ENCODE peak calls at places on chromosomes 1 and 21, in four cellular contexts. M is H1, P is K562, G is stomach. A is an unnamed sample.

GRCh38 chr1:219666242-219666641 is 53.3 kb upstream of the ZC3H11B start:
- DNase-seq in M (no peak), P (no peak), G (no peak), A (no peak)

GRCh38 chr1:181508486-181509165 is 25.3 kb downstream of the CACNA1E start:
- DNase-seq in M (no peak), P (no peak), G (no peak), A (no peak)

GRCh38 chr1:241356519-241357365 is at the start of gene RGS7:
- DNase-seq in M (no peak), P (no peak), G (peak; percentile 56), A (no peak)

GRCh38 chr1:22591576-22591975 is 28.3 kb downstream of the EPHA8 start:
- DNase-seq in M (no peak), P (no peak), G (no peak), A (no peak)

GRCh38 chr1:97902067-97902466 is 18.8 kb downstream of the DPYD start:
- DNase-seq in M (no peak), P (no peak), G (no peak), A (no peak)

GRCh38 chr1:58792851-58793250 is 9.0 kb upstream of the JUN start:
- DNase-seq in M (no peak), P (no peak), G (no peak), A (no peak)

GRCh38 chr21:36640260-36641244 is 58.4 kb upstream of the SIM2 start:
- DNase-seq in M (no peak), P (no peak), G (no peak), A (no peak)

GRCh38 chr1:115302390-115302961 is 35.6 kb downstream of the NGF start:
- DNase-seq in M (no peak), P (no peak), G (no peak), A (no peak)

GRCh38 chr1:75341537-75341936 is 207.3 kb downstream of the LHX8 start:
- DNase-seq in M (no peak), P (no peak), G (no peak), A (no peak)

GRCh38 chr1:32151319-32151787 is 28.1 kb upstream of the TXLNA start:
- DNase-seq in M (no peak), P (no peak), G (no peak), A (no peak)

GRCh38 chr1:47701741-47702515 is 264.1 kb downstream of the FOXD2 start:
- DNase-seq in M (no peak), P (no peak), G (no peak), A (no peak)

GRCh38 chr1:47703981-47704596 is 266.2 kb downstream of the FOXD2 start:
- DNase-seq in M (no peak), P (no peak), G (no peak), A (no peak)

GRCh38 chr1:47701283-47701682 is 263.4 kb downstream of the FOXD2 start:
- DNase-seq in M (no peak), P (no peak), G (no peak), A (no peak)

GRCh38 chr1:47705517-47706130 is 267.8 kb downstream of the FOXD2 start:
- DNase-seq in M (no peak), P (no peak), G (no peak), A (no peak)

GRCh38 chr1:47703161-47703825 is 265.4 kb downstream of the FOXD2 start:
- DNase-seq in M (no peak), P (no peak), G (no peak), A (no peak)
- TF ChIP-seq POLR2AphosphoS5 in M (no peak), P (no peak), G (no peak), A (no peak)

GRCh38 chr1:13826591-13826990 is 126.6 kb downstream of the PRDM2 start:
- DNase-seq in M (no peak), P (no peak), G (no peak), A (no peak)
- H3K27me3 ChIP-seq in M (peaks cover 2% of the 10 kb centered on the region), P (peaks cover 47% of the 10 kb centered on the region), G (no peaks in the 10 kb centered on the region), A (no peaks in the 10 kb centered on the region)

GRCh38 chr1:10529772-10530171 is 55.0 kb downstream of the PEX14 start:
- DNase-seq in M (no peak), P (no peak), G (no peak), A (no peak)

GRCh38 chr1:10530281-10530740 is 55.6 kb downstream of the PEX14 start:
- DNase-seq in M (peak; percentile 62), P (peak; percentile 41), G (peak; percentile 61), A (no peak)

GRCh38 chr1:10530756-10531155 is 56.0 kb downstream of the PEX14 start:
- DNase-seq in M (no peak), P (no peak), G (no peak), A (no peak)

GRCh38 chr1:10528066-10529014 is 53.6 kb downstream of the PEX14 start:
- DNase-seq in M (no peak), P (no peak), G (peak; percentile 64), A (no peak)

GRCh38 chr1:10529096-10529495 is 54.3 kb downstream of the PEX14 start:
- DNase-seq in M (no peak), P (no peak), G (no peak), A (no peak)
- H3K27ac ChIP-seq in M (no peak overlapping the region), P (no peak overlapping the region), G (peak overlapping the region; percentile 31), A (peak overlapping the region; percentile 71)

DNA sequence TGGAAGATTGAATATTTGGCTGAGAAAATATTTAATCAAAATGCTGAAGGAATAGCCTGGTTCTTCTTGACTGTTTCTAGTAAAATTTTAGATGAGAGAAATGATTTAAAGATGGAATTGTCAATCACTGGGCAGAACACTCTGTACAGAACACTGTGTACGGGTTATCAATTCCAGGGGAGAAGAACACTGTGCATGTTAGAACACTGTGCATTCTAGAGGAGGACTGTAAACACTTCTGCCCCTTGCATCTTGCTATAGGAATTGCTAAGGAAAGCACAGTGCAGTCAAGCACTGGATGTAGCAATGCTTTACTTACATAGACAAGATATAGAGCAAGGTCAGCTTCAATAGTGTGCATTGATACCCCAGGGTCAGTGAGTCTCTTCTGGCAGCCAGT is 98.7 kb downstream of the RWDD3 start:
- DNase-seq in M (no peak), P (no peak), G (no peak), A (no peak)
- TF ChIP-seq POLR2AphosphoS5 in M (no peak), P (no peak), G (no peak), A (no peak)

DNA sequence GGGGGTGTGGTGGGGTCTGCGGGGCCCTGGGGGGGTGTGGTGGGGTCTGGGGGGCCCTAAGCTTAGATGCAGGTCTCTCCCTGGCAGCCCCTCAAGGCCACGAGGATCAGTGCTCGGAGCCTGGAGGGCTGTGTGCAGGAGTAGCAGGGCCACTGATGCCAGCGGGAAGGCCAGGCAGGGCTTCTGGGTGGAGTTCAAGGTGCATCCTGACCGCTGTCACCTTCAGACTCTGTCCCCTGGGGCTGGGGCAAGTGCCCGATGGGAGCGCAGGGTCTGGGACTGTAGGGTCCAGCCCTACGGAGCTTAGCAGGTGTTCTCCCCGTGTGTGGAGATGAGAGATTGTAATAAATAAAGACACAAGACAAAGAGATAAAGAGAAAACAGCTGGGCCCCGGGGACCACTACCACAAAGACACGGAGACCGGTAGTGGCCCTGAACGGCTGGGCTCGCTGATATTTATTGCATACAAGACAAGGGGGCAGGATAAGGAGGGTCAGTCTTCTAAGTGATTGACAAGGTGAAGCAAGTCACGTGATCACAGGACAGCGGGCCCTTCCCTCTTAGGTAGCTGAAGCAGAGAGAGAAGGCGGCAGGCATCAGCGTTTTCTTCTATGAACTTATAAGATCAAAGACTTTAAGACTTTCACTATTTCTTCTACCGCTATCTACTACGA is 8.7 kb downstream of the RNF223 start:
- DNase-seq in M (no peak), P (no peak), G (no peak), A (no peak)
- H3K27me3 ChIP-seq in M (peaks cover 20% of the 10 kb centered on the region), P (no peaks in the 10 kb centered on the region), G (peaks cover 66% of the 10 kb centered on the region), A (peaks cover 44% of the 10 kb centered on the region)

GRCh38 chr1:226589008-226589733 is 40.6 kb downstream of the STUM start:
- DNase-seq in M (no peak), P (no peak), G (no peak), A (no peak)
- H3K27ac ChIP-seq in M (no peak overlapping the region), P (no peak overlapping the region), G (peak overlapping the region; percentile 20), A (peak overlapping the region; percentile 40)

GRCh38 chr1:109655624-109656519 is at the start of gene GSTM4:
- DNase-seq in M (peak; percentile 44), P (peak; percentile 89), G (peak; percentile 88), A (peak; percentile 97)
- TF ChIP-seq POLR2AphosphoS5 in M (no peak), P (peak; percentile 58), G (peak; percentile 42), A (peak; percentile 80)

DNA sequence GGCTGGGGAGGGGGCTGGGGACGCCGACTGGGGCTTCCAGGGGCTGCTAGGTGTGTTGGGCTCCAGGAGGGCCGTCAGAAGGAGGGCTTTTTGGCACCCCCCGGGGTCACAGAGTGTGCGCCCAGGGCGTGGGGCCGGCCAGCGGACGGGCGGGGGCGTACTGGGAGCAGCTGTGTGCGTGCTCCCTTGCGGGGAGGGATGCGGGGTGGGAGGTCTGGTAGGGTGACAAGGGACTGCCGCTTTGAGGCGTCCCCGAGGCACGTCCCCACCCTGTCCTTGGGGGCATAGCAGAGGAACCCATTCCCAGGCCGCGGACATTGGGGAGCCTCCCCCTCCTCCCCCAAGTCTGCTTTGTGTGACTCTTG is 1.1 kb downstream of the FOXO6 start:
- DNase-seq in M (no peak), P (no peak), G (no peak), A (no peak)
- H3K27me3 ChIP-seq in M (peaks cover 38% of the 10 kb centered on the region), P (peaks cover 48% of the 10 kb centered on the region), G (peaks cover 31% of the 10 kb centered on the region), A (peaks cover 21% of the 10 kb centered on the region)

DNA sequence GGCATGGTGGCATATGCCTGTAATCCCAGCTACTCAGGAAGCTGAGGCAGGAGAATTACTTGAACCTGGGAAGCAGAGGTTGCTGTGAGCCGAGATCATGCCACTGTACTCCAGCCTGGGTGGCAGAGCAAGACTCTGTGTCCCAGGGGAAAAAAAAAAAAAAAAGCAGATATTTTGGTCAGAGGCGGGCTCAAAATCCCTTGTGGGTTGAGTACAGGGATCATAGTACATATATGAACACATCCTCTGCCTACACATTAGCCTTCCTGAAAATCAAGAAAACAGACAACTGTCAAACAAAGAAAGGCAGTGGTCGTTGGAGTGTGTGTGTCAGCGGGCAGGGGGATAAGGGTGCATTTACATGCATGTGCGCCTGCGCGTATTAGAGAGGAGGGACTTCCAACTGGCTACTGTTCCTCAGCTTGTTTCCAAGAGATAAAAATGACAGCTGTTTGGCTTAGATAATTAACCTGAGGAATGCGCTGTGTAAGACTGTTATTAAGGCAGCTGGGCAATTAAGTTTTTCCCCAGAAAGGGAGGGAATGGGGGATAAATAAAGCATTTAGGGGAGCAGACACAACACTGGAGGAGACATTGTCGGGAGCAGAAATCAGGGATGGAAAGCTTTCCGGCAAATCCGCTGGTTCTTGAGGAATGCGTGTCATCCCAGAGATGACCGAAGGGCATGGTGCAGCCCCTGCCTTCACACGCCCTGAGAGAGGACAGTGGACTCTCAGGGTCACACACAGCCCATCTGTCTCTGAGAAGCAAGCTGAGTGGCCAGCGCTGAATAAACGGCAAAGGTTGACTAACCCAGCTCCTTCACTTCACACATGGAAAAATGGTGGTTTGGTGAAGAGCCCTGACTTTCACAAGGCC is 6.4 kb downstream of the LAMB3 start:
- DNase-seq in M (no peak), P (peak; percentile 87), G (no peak), A (no peak)
- H3K27ac ChIP-seq in M (no peak overlapping the region), P (peak overlapping the region; percentile 67), G (no peak overlapping the region), A (no peak overlapping the region)